ENCODE peak calls at places on chromosome 13, in four cellular contexts. E, Z, I and L are unnamed samples.

GRCh38 chr13:44759222-44759721 is 183.1 kb upstream of the TSC22D1 start:
- DNase-seq in E (no peak), Z (no peak), I (no peak), L (no peak)

GRCh38 chr13:36950920-36951319 is 30.9 kb upstream of the SMAD9 start:
- DNase-seq in E (no peak), Z (no peak), I (no peak), L (no peak)

GRCh38 chr13:33610471-33611015 is 207.4 kb upstream of the RFC3 start:
- DNase-seq in E (peak), Z (no peak), I (no peak), L (no peak)

GRCh38 chr13:72850959-72851677 is 69.2 kb downstream of the PIBF1 start:
- DNase-seq in E (peak), Z (no peak), I (no peak), L (no peak)

GRCh38 chr13:75959861-75960481 is 323.8 kb downstream of the LMO7 start:
- DNase-seq in E (no peak), Z (no peak), I (no peak), L (no peak)

GRCh38 chr13:41909524-41909923 is 51.4 kb downstream of the VWA8 start:
- DNase-seq in E (no peak), Z (no peak), I (no peak), L (no peak)

GRCh38 chr13:20567881-20568528 is 1.0 kb downstream of the IFT88 start:
- DNase-seq in E (no peak), Z (no peak), I (no peak), L (no peak)

GRCh38 chr13:114101325-114101821 is 31.1 kb downstream of the RASA3 start:
- DNase-seq in E (no peak), Z (peak), I (peak), L (peak)

GRCh38 chr13:100069278-100069677 is 19.6 kb upstream of the PCCA start:
- DNase-seq in E (no peak), Z (no peak), I (no peak), L (no peak)

GRCh38 chr13:29763426-29764180 is 86.8 kb downstream of the UBL3 start:
- DNase-seq in E (no peak), Z (no peak), I (no peak), L (no peak)

GRCh38 chr13:76019421-76020044 is 383.4 kb downstream of the LMO7 start:
- DNase-seq in E (peak), Z (peak), I (no peak), L (peak)

GRCh38 chr13:51912511-51913225 is 50.9 kb downstream of the CCDC70 start:
- DNase-seq in E (no peak), Z (no peak), I (no peak), L (no peak)

GRCh38 chr13:21237081-21237480 is 60.6 kb downstream of the MRPL57 start:
- DNase-seq in E (no peak), Z (no peak), I (no peak), L (no peak)

GRCh38 chr13:84607614-84608013 is 725.3 kb upstream of the SLITRK1 start:
- DNase-seq in E (no peak), Z (no peak), I (no peak), L (no peak)

GRCh38 chr13:92849381-92849780 is 377.2 kb upstream of the GPC6 start:
- DNase-seq in E (no peak), Z (no peak), I (no peak), L (no peak)

GRCh38 chr13:95122063-95122462 is 179.2 kb downstream of the ABCC4 start:
- DNase-seq in E (no peak), Z (no peak), I (no peak), L (no peak)

GRCh38 chr13:82116422-82116989 is 1765.8 kb downstream of the SLITRK1 start:
- DNase-seq in E (no peak), Z (no peak), I (no peak), L (no peak)

GRCh38 chr13:112859817-112860190 is 109.2 kb upstream of the MCF2L start:
- DNase-seq in E (no peak), Z (no peak), I (peak), L (peak)

GRCh38 chr13:20998649-20999415 is 62.6 kb downstream of the LATS2 start:
- DNase-seq in E (peak), Z (no peak), I (no peak), L (peak)

GRCh38 chr13:92197669-92198068 is 799.2 kb downstream of the GPC5 start:
- DNase-seq in E (no peak), Z (no peak), I (no peak), L (no peak)

GRCh38 chr13:97856001-97856675 is 97.3 kb upstream of the IPO5 start:
- DNase-seq in E (peak), Z (peak), I (peak), L (no peak)

GRCh38 chr13:112444001-112444311 is 67.8 kb downstream of the SPACA7 start:
- DNase-seq in E (peak), Z (peak), I (no peak), L (peak)

GRCh38 chr13:31000889-31001288 is 68.4 kb downstream of the TEX26 start:
- DNase-seq in E (no peak), Z (no peak), I (no peak), L (no peak)

GRCh38 chr13:29703421-29703820 is 107.9 kb upstream of the SLC7A1 start:
- DNase-seq in E (no peak), Z (no peak), I (no peak), L (no peak)

GRCh38 chr13:32267836-32268439 is 47.2 kb downstream of the ZAR1L start:
- DNase-seq in E (peak), Z (peak), I (no peak), L (no peak)

GRCh38 chr13:44514278-44514677 is 61.9 kb downstream of the TSC22D1 start:
- DNase-seq in E (no peak), Z (no peak), I (no peak), L (no peak)

GRCh38 chr13:33487575-33488243 is 202.2 kb upstream of the STARD13 start:
- DNase-seq in E (peak), Z (no peak), I (peak), L (no peak)

GRCh38 chr13:50318887-50319286 is 303.6 kb downstream of the KCNRG start:
- DNase-seq in E (peak), Z (no peak), I (no peak), L (no peak)

GRCh38 chr13:45943965-45944364 is 92.4 kb upstream of the SIAH3 start:
- DNase-seq in E (no peak), Z (no peak), I (no peak), L (no peak)

GRCh38 chr13:106376411-106377112 is 158.9 kb downstream of the EFNB2 start:
- DNase-seq in E (peak), Z (no peak), I (peak), L (no peak)

GRCh38 chr13:61880576-61881283 is 465.1 kb upstream of the PCDH20 start:
- DNase-seq in E (peak), Z (no peak), I (no peak), L (no peak)

GRCh38 chr13:30615851-30616311 is 1.8 kb upstream of the USPL1 start:
- DNase-seq in E (no peak), Z (no peak), I (no peak), L (no peak)

GRCh38 chr13:77470986-77471385 is 64.5 kb upstream of the SCEL start:
- DNase-seq in E (no peak), Z (no peak), I (no peak), L (no peak)

GRCh38 chr13:39485314-39485700 is 117.7 kb downstream of the LHFPL6 start:
- DNase-seq in E (no peak), Z (no peak), I (no peak), L (no peak)

GRCh38 chr13:19862511-19863313 is 737 bp downstream of the ZMYM5 start:
- DNase-seq in E (peak), Z (peak), I (peak), L (no peak)

GRCh38 chr13:84137292-84137691 is 255.0 kb upstream of the SLITRK1 start:
- DNase-seq in E (no peak), Z (no peak), I (no peak), L (no peak)

GRCh38 chr13:113348591-113348990 is 15.3 kb downstream of the GRTP1 start:
- DNase-seq in E (no peak), Z (no peak), I (no peak), L (no peak)

GRCh38 chr13:23666576-23666975 is 96.4 kb downstream of the TNFRSF19 start:
- DNase-seq in E (no peak), Z (no peak), I (no peak), L (no peak)

GRCh38 chr13:23670793-23671192 is 100.6 kb downstream of the TNFRSF19 start:
- DNase-seq in E (no peak), Z (no peak), I (no peak), L (no peak)

GRCh38 chr13:23668557-23668956 is 98.3 kb downstream of the TNFRSF19 start:
- DNase-seq in E (no peak), Z (no peak), I (no peak), L (no peak)

GRCh38 chr13:23671367-23671766 is 101.2 kb downstream of the TNFRSF19 start:
- DNase-seq in E (no peak), Z (no peak), I (no peak), L (no peak)

GRCh38 chr13:23667750-23668149 is 97.5 kb downstream of the TNFRSF19 start:
- DNase-seq in E (peak), Z (no peak), I (no peak), L (no peak)
- TF ChIP-seq CTCF in E (peak), Z (no peak), I (no peak), L (no peak)

DNA sequence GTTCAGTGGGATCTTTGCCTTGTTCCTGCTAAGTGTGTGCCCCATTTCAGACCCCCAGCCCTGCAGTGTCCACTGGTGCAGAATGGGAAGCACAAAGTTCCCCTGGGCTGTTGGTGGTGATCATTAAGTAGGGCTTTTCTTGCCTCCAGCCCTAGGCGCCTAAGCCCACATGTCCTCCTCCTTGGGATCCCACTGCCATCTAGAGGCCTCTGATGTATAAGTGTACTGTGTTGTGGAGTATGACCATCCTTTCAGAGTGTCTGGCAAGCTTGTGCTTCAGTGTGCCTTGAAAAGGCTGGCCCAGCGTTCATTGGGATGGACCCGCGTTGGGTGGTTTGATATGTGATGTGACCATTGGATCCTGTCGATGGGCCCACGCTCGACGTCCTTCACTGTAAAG is 71.2 kb downstream of the WASF3 start:
- DNase-seq in E (peak), Z (no peak), I (no peak), L (no peak)
- TF ChIP-seq CTCF in E (peak), Z (no peak), I (no peak), L (peak)

GRCh38 chr13:110290153-110290552 is 16.8 kb downstream of the COL4A1 start:
- DNase-seq in E (no peak), Z (no peak), I (no peak), L (no peak)
- TF ChIP-seq CTCF in E (no peak), Z (no peak), I (no peak), L (no peak)

DNA sequence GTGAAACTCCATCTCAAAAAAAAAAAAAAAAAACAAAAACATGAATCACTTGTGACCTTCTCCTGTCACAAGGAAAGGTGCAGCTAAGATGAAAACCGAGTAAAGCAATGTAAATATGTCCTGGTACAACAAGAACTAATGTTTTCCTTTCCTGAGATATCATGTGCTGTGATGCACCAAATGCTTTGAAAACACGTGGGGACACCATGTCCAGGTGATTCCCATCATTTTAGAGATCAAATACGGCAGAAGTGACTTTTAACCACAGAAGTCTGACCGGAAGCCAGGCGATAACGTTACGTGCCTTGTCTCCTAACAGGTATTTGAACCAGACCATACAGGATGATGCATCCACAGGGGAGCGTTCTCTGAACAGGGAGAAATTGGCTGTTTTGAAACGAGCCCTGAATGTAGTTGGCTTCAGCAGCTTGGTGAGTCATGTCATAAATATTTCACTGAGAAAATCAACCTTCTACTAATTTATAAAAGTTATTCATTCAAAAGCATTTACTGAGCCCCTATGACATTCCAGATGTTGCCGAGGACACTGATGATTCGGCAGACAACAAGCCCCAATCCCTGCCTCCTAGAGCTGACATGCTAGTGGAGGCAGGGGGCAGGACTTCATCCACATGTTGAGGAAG is 328.1 kb downstream of the MYO16 start:
- DNase-seq in E (peak), Z (no peak), I (peak), L (no peak)
- TF ChIP-seq CTCF in E (no peak), Z (no peak), I (no peak), L (peak)

GRCh38 chr13:24053505-24054251 is 106.8 kb upstream of the SPATA13 start:
- DNase-seq in E (peak), Z (no peak), I (peak), L (no peak)
- TF ChIP-seq CTCF in E (peak), Z (peak), I (peak), L (peak)

DNA sequence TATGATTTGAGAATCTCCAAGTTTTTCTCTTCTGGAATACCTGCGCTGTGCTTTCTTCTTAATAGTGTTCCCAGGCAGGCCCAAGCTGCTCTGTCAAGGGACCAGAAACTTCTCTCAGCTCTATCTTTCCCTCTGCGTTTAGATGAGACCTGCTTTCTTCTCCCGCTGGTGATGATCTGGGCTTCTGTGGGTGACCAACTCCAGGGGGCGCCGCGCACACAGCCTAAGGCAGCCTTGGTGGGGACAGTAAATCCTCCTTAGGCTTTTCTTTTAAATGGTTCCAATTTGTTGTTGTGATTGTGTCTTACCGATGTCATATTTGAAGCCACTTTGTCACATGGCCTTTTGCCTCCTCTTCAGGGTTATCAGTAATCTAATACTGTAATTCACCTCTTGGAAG is 439.4 kb upstream of the KLF12 start:
- DNase-seq in E (peak), Z (no peak), I (no peak), L (no peak)
- TF ChIP-seq CTCF in E (peak), Z (no peak), I (no peak), L (peak)

GRCh38 chr13:59178344-59178743 is 985.4 kb downstream of the DIAPH3 start:
- DNase-seq in E (peak), Z (no peak), I (no peak), L (no peak)
- TF ChIP-seq CTCF in E (peak), Z (no peak), I (no peak), L (peak)